ENCODE peak calls at places on chromosomes 12 and 14, in six cellular contexts. P is GM12878, Q is endothelial cell, S is breast epithelium, J is A549, I is neural crest cell. M is an unnamed sample.
A peak's percentile ranks its signal among the peaks of the same experiment; 100 is the strongest.

GRCh38 chr14:56145965-56146364 is 27.8 kb downstream of the PELI2 start:
- DNase-seq in P (no peak), Q (no peak), S (no peak), J (peak; percentile 14), I (no peak), M (no peak)

GRCh38 chr12:116525418-116526001 is 33.7 kb upstream of the MAP1LC3B2 start:
- DNase-seq in P (no peak), Q (no peak), S (peak; percentile 86), J (peak; percentile 87), I (no peak), M (no peak)

GRCh38 chr12:77102123-77102522 is 36.8 kb upstream of the E2F7 start:
- DNase-seq in P (no peak), Q (no peak), S (no peak), J (no peak), I (no peak), M (no peak)

GRCh38 chr12:123076604-123077297 is 74.1 kb downstream of the PITPNM2 start:
- DNase-seq in P (no peak), Q (no peak), S (no peak), J (no peak), I (no peak), M (no peak)

GRCh38 chr14:99684356-99684952 is 356 bp downstream of the CYP46A1 start:
- DNase-seq in P (no peak), Q (no peak), S (peak; percentile 42), J (no peak), I (no peak), M (no peak)

GRCh38 chr12:32964981-32965585 is 68.5 kb upstream of the PKP2 start:
- DNase-seq in P (no peak), Q (no peak), S (no peak), J (no peak), I (no peak), M (no peak)

GRCh38 chr12:108821407-108822397 is 35.7 kb downstream of the SSH1 start:
- DNase-seq in P (no peak), Q (no peak), S (no peak), J (no peak), I (no peak), M (no peak)

GRCh38 chr14:85248881-85249635 is 280.9 kb upstream of the FLRT2 start:
- DNase-seq in P (no peak), Q (no peak), S (no peak), J (no peak), I (no peak), M (no peak)

GRCh38 chr12:90090929-90091651 is 382.5 kb upstream of the ATP2B1 start:
- DNase-seq in P (no peak), Q (no peak), S (no peak), J (peak; percentile 97), I (no peak), M (no peak)

GRCh38 chr12:121809712-121810116 is 5.9 kb downstream of the SETD1B start:
- DNase-seq in P (no peak), Q (no peak), S (no peak), J (no peak), I (no peak), M (no peak)

GRCh38 chr12:66182956-66183355 is 6.1 kb upstream of the IRAK3 start:
- DNase-seq in P (no peak), Q (no peak), S (no peak), J (no peak), I (no peak), M (no peak)

GRCh38 chr12:78490841-78491240 is 373.7 kb upstream of the SYT1 start:
- DNase-seq in P (no peak), Q (no peak), S (no peak), J (no peak), I (no peak), M (no peak)

GRCh38 chr12:103771466-103771865 is 69.6 kb downstream of the NT5DC3 start:
- DNase-seq in P (no peak), Q (peak; percentile 69), S (no peak), J (peak; percentile 67), I (peak; percentile 18), M (peak; percentile 58)

GRCh38 chr14:61374284-61374683 is 52.9 kb downstream of the PRKCH start:
- DNase-seq in P (no peak), Q (no peak), S (no peak), J (no peak), I (no peak), M (no peak)

GRCh38 chr12:3020850-3021435 is 56.2 kb upstream of the TSPAN9 start:
- DNase-seq in P (no peak), Q (no peak), S (no peak), J (no peak), I (no peak), M (no peak)

GRCh38 chr14:59728294-59728693 is 142.3 kb downstream of the RTN1 start:
- DNase-seq in P (no peak), Q (no peak), S (no peak), J (no peak), I (no peak), M (no peak)

GRCh38 chr14:27391331-27391730 is 793.5 kb upstream of the NOVA1 start:
- DNase-seq in P (no peak), Q (no peak), S (no peak), J (no peak), I (no peak), M (no peak)

GRCh38 chr12:62299617-62300016 is 39.4 kb downstream of the USP15 start:
- DNase-seq in P (no peak), Q (no peak), S (no peak), J (no peak), I (no peak), M (no peak)

GRCh38 chr12:130126023-130126432 is 36.2 kb upstream of the FZD10 start:
- DNase-seq in P (no peak), Q (no peak), S (peak; percentile 76), J (peak; percentile 21), I (no peak), M (no peak)

GRCh38 chr12:2675776-2676175 is 119.0 kb upstream of the FKBP4 start:
- DNase-seq in P (no peak), Q (no peak), S (no peak), J (no peak), I (no peak), M (no peak)

GRCh38 chr12:6295187-6295811 is 15.2 kb upstream of the PLEKHG6 start:
- DNase-seq in P (no peak), Q (peak; percentile 54), S (peak; percentile 70), J (peak; percentile 97), I (no peak), M (no peak)

GRCh38 chr12:94718114-94718513 is 67.8 kb upstream of the TMCC3 start:
- DNase-seq in P (no peak), Q (no peak), S (no peak), J (no peak), I (no peak), M (no peak)

GRCh38 chr12:130051900-130052299 is 110.4 kb upstream of the FZD10 start:
- DNase-seq in P (no peak), Q (no peak), S (no peak), J (no peak), I (no peak), M (no peak)

GRCh38 chr14:61690982-61691381 is 4.3 kb upstream of the HIF1A start:
- DNase-seq in P (no peak), Q (no peak), S (no peak), J (no peak), I (no peak), M (no peak)

GRCh38 chr12:77104281-77104680 is 38.9 kb upstream of the E2F7 start:
- DNase-seq in P (no peak), Q (no peak), S (no peak), J (no peak), I (no peak), M (no peak)

GRCh38 chr12:75556306-75556899 is 45.0 kb upstream of the KRR1 start:
- DNase-seq in P (no peak), Q (no peak), S (no peak), J (peak; percentile 25), I (no peak), M (no peak)

GRCh38 chr14:20811994-20812393 is 9.3 kb upstream of the RNASE1 start:
- DNase-seq in P (no peak), Q (no peak), S (no peak), J (no peak), I (no peak), M (no peak)

GRCh38 chr14:28765907-28766504 is 581 bp upstream of the FOXG1 start:
- DNase-seq in P (no peak), Q (peak; percentile 44), S (no peak), J (no peak), I (no peak), M (no peak)

GRCh38 chr12:50110127-50110761 is 1.8 kb upstream of the COX14 start:
- DNase-seq in P (peak; percentile 50), Q (no peak), S (peak; percentile 50), J (peak; percentile 49), I (no peak), M (no peak)

GRCh38 chr14:48398675-48399282 is 723.4 kb upstream of the MDGA2 start:
- DNase-seq in P (no peak), Q (peak; percentile 16), S (no peak), J (peak; percentile 51), I (peak; percentile 13), M (no peak)

GRCh38 chr14:105154476-105154871 is 14.1 kb downstream of the JAG2 start:
- DNase-seq in P (no peak), Q (no peak), S (no peak), J (no peak), I (no peak), M (no peak)

GRCh38 chr12:63066782-63067181 is 84.2 kb downstream of the AVPR1A start:
- DNase-seq in P (no peak), Q (no peak), S (no peak), J (no peak), I (no peak), M (no peak)

DNA sequence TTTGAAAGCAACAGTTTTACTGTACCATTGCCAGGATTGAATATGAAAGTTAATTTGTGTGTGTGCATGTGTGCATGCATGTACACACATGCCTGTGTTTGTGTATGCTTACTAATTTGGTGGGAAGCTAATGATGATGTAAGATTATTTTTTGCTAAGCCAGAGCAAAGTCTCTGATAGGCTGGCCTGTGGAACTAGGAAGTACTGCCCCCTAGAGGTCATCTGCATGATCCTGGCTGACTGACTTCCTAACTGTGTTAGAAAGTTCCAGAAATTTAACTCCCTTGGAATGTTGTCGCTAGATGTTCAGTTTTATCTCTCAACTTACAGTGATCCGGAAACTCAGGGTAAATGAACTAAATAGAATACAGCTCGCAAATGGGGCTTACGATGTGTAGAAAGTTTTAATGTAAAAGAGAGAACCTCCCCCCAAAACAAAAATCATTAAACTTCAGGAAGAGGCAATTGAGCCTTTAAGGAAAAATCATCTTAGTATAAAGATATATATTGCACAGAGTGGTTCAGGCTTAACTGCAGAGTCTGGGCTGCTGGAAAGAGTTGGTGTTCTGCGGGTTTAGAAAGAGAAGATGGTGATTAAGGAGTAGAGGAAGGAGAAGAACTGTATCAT is 34.3 kb upstream of the SLC38A1 start:
- DNase-seq in P (peak; percentile 2), Q (peak; percentile 36), S (no peak), J (peak; percentile 39), I (no peak), M (no peak)
- TF ChIP-seq CTCF in P (peak; percentile 54), Q (peak; percentile 76), S (peak; percentile 49), J (peak; percentile 15), I (peak; percentile 56), M (peak; percentile 40)

GRCh38 chr12:22670762-22671161 is 45.8 kb downstream of the ETNK1 start:
- DNase-seq in P (no peak), Q (no peak), S (no peak), J (no peak), I (no peak), M (no peak)
- TF ChIP-seq CTCF in P (no peak), Q (no peak), S (no peak), J (peak; percentile 43), I (peak; percentile 60), M (peak; percentile 13)

GRCh38 chr14:47040490-47040889 is 388.9 kb upstream of the RPL10L start:
- DNase-seq in P (no peak), Q (peak; percentile 16), S (no peak), J (peak; percentile 31), I (no peak), M (no peak)
- TF ChIP-seq CTCF in P (peak; percentile 27), Q (no peak), S (no peak), J (no peak), I (peak; percentile 52), M (no peak)

GRCh38 chr12:30134229-30134628 is 350.5 kb upstream of the TMTC1 start:
- DNase-seq in P (no peak), Q (no peak), S (no peak), J (peak; percentile 49), I (no peak), M (no peak)
- TF ChIP-seq CTCF in P (peak; percentile 33), Q (peak; percentile 37), S (no peak), J (no peak), I (peak; percentile 33), M (no peak)

M was measured in mesothelial cell of epicardium.